ENCODE peak calls at places on chromosomes 6 and 20, in ten cellular contexts. One of them, this sample, is unnamed. For H4K20me1, the result is how much of the 10 kb centered on the place peaks cover.

GRCh38 chr20:19784511-19785172 is 26.6 kb downstream of the RIN2 start:
- DNase-seq in PC-3: peak
- DNase-seq in H9: peak
- DNase-seq in GM23248: peak
- DNase-seq in hepatocyte: peak
- DNase-seq in PC-9: peak
- DNase-seq in GM12878: peak
- DNase-seq in fibroblast of lung: peak
- DNase-seq in OCI-LY7: peak
- DNase-seq in GM23338: peak
- DNase-seq in this sample: peak

GRCh38 chr6:134980846-134981245 is 30.9 kb upstream of the ALDH8A1 start:
- DNase-seq in PC-3: no peak
- DNase-seq in H9: no peak
- DNase-seq in GM23248: no peak
- DNase-seq in hepatocyte: no peak
- DNase-seq in PC-9: no peak
- DNase-seq in GM12878: no peak
- DNase-seq in fibroblast of lung: no peak
- DNase-seq in OCI-LY7: no peak
- DNase-seq in GM23338: no peak
- DNase-seq in this sample: no peak

GRCh38 chr20:51432875-51433274 is 109.6 kb downstream of the NFATC2 start:
- DNase-seq in PC-3: peak
- DNase-seq in H9: no peak
- DNase-seq in GM23248: no peak
- DNase-seq in hepatocyte: no peak
- DNase-seq in PC-9: no peak
- DNase-seq in GM12878: no peak
- DNase-seq in fibroblast of lung: no peak
- DNase-seq in OCI-LY7: no peak
- DNase-seq in GM23338: no peak
- DNase-seq in this sample: no peak

GRCh38 chr6:36963451-36964290 is 9.1 kb downstream of the PI16 start:
- DNase-seq in PC-3: no peak
- DNase-seq in H9: peak
- DNase-seq in GM23248: no peak
- DNase-seq in hepatocyte: no peak
- DNase-seq in PC-9: no peak
- DNase-seq in GM12878: no peak
- DNase-seq in fibroblast of lung: no peak
- DNase-seq in OCI-LY7: peak
- DNase-seq in GM23338: peak
- DNase-seq in this sample: peak

GRCh38 chr6:42434237-42434636 is 17.5 kb downstream of the TRERF1 start:
- DNase-seq in PC-3: no peak
- DNase-seq in H9: no peak
- DNase-seq in GM23248: peak
- DNase-seq in hepatocyte: no peak
- DNase-seq in PC-9: no peak
- DNase-seq in GM12878: no peak
- DNase-seq in fibroblast of lung: no peak
- DNase-seq in OCI-LY7: no peak
- DNase-seq in GM23338: no peak
- DNase-seq in this sample: no peak

GRCh38 chr6:130517444-130517931 is 151.7 kb downstream of the TMEM200A start:
- DNase-seq in PC-3: peak
- DNase-seq in H9: no peak
- DNase-seq in GM23248: peak
- DNase-seq in hepatocyte: no peak
- DNase-seq in PC-9: peak
- DNase-seq in GM12878: peak
- DNase-seq in fibroblast of lung: no peak
- DNase-seq in OCI-LY7: peak
- DNase-seq in GM23338: no peak
- DNase-seq in this sample: peak

GRCh38 chr6:144266091-144266649 is 19.0 kb upstream of the UTRN start:
- DNase-seq in PC-3: peak
- DNase-seq in H9: peak
- DNase-seq in GM23248: peak
- DNase-seq in hepatocyte: peak
- DNase-seq in PC-9: peak
- DNase-seq in GM12878: no peak
- DNase-seq in fibroblast of lung: peak
- DNase-seq in OCI-LY7: no peak
- DNase-seq in GM23338: peak
- DNase-seq in this sample: peak

GRCh38 chr6:160102399-160102798 is 19.2 kb upstream of the SLC22A1 start:
- DNase-seq in PC-3: no peak
- DNase-seq in H9: no peak
- DNase-seq in GM23248: no peak
- DNase-seq in hepatocyte: no peak
- DNase-seq in PC-9: no peak
- DNase-seq in GM12878: no peak
- DNase-seq in fibroblast of lung: no peak
- DNase-seq in OCI-LY7: no peak
- DNase-seq in GM23338: no peak
- DNase-seq in this sample: no peak

GRCh38 chr6:87922191-87922946 is 125.3 kb upstream of the SPACA1 start:
- DNase-seq in PC-3: no peak
- DNase-seq in H9: no peak
- DNase-seq in GM23248: no peak
- DNase-seq in hepatocyte: no peak
- DNase-seq in PC-9: no peak
- DNase-seq in GM12878: no peak
- DNase-seq in fibroblast of lung: no peak
- DNase-seq in OCI-LY7: peak
- DNase-seq in GM23338: no peak
- DNase-seq in this sample: no peak

GRCh38 chr6:121504227-121504626 is 68.8 kb downstream of the GJA1 start:
- DNase-seq in PC-3: peak
- DNase-seq in H9: no peak
- DNase-seq in GM23248: peak
- DNase-seq in hepatocyte: peak
- DNase-seq in PC-9: peak
- DNase-seq in GM12878: no peak
- DNase-seq in fibroblast of lung: peak
- DNase-seq in OCI-LY7: no peak
- DNase-seq in GM23338: no peak
- DNase-seq in this sample: peak

GRCh38 chr6:166627875-166628849 is 1.1 kb upstream of the RPS6KA2 start:
- DNase-seq in PC-3: peak
- DNase-seq in H9: peak
- DNase-seq in GM23248: peak
- DNase-seq in hepatocyte: peak
- DNase-seq in PC-9: no peak
- DNase-seq in GM12878: no peak
- DNase-seq in fibroblast of lung: peak
- DNase-seq in OCI-LY7: peak
- DNase-seq in GM23338: peak
- DNase-seq in this sample: no peak

GRCh38 chr6:99745651-99746050 is 139.0 kb downstream of the PRDM13 start:
- DNase-seq in PC-3: peak
- DNase-seq in H9: no peak
- DNase-seq in GM23248: peak
- DNase-seq in hepatocyte: no peak
- DNase-seq in PC-9: no peak
- DNase-seq in GM12878: no peak
- DNase-seq in fibroblast of lung: no peak
- DNase-seq in OCI-LY7: no peak
- DNase-seq in GM23338: no peak
- DNase-seq in this sample: no peak

GRCh38 chr6:43089467-43089866 is 13.4 kb downstream of the PTK7 start:
- DNase-seq in PC-3: no peak
- DNase-seq in H9: no peak
- DNase-seq in GM23248: no peak
- DNase-seq in hepatocyte: no peak
- DNase-seq in PC-9: no peak
- DNase-seq in GM12878: no peak
- DNase-seq in fibroblast of lung: no peak
- DNase-seq in OCI-LY7: no peak
- DNase-seq in GM23338: peak
- DNase-seq in this sample: no peak

DNA sequence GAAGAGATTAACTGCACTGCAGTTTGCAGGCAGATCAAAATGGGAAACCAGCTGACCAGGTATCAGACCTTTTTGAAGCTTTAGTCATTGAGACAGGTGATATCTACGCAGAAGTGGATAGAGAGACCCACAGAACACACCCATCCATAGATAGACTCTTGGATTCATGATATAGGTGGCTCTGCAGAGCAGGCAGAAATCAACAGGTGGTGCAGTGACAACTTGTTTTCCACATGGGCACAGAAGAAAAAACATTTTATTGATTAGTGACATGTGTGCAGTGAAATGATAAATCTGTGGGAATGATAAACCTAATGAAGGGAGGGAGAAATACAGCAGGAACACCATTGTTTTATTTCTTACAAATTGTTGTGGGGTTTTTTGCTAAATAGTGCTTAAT is 45.2 kb downstream of the NUDT3 start:
- DNase-seq in PC-3: no peak
- DNase-seq in H9: no peak
- DNase-seq in GM23248: no peak
- DNase-seq in hepatocyte: no peak
- DNase-seq in PC-9: no peak
- DNase-seq in GM12878: no peak
- DNase-seq in fibroblast of lung: no peak
- DNase-seq in OCI-LY7: no peak
- DNase-seq in GM23338: no peak
- DNase-seq in this sample: no peak
- H4K20me1 ChIP-seq in PC-3: under half
- H4K20me1 ChIP-seq in H9: under half
- H4K20me1 ChIP-seq in GM23248: under half
- H4K20me1 ChIP-seq in hepatocyte: under half
- H4K20me1 ChIP-seq in PC-9: under half
- H4K20me1 ChIP-seq in GM12878: under half
- H4K20me1 ChIP-seq in fibroblast of lung: under half
- H4K20me1 ChIP-seq in OCI-LY7: under half
- H4K20me1 ChIP-seq in GM23338: under half
- H4K20me1 ChIP-seq in this sample: under half

GRCh38 chr6:108915258-108915657 is 67.0 kb downstream of the ARMC2 start:
- DNase-seq in PC-3: no peak
- DNase-seq in H9: no peak
- DNase-seq in GM23248: no peak
- DNase-seq in hepatocyte: no peak
- DNase-seq in PC-9: no peak
- DNase-seq in GM12878: no peak
- DNase-seq in fibroblast of lung: no peak
- DNase-seq in OCI-LY7: no peak
- DNase-seq in GM23338: no peak
- DNase-seq in this sample: no peak
- H2AFZ ChIP-seq in PC-3: no peak
- H2AFZ ChIP-seq in H9: no peak
- H2AFZ ChIP-seq in GM23248: no peak
- H2AFZ ChIP-seq in hepatocyte: no peak
- H2AFZ ChIP-seq in PC-9: no peak
- H2AFZ ChIP-seq in GM12878: no peak
- H2AFZ ChIP-seq in fibroblast of lung: no peak
- H2AFZ ChIP-seq in OCI-LY7: no peak
- H2AFZ ChIP-seq in GM23338: no peak
- H2AFZ ChIP-seq in this sample: no peak

DNA sequence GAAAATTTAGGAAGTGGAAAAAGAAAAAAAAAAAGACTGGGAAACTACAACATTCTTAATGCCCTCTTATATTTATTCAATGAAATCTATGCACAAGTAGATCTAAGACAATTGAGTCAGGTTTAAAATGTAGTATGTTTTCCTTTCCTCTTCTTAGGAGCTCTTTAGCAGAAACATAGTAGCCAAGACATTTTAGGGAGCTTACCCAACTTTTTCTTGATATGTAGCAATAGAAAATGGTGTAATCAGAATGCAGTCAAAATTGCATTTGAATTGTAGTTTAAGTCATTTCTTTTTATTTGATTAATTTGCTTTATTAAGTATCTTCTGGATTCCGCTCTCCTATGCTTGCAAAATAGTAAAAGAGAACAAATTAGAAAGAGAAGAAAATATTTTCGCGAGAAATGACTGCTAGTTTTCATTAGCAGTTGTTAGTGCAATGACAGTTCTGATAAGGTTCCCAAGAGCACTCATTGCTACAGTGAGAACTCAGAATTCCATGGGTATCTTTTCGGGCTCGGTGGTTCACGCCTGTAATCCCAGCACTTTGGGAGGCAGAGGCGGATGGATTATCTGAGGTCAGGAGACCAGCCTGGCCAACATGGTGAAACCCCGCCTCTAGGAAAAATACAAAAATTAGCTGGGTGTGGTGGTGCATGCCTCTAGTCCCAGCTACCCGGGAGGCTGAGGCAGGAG is 52.2 kb downstream of the JARID2 start:
- DNase-seq in PC-3: no peak
- DNase-seq in H9: no peak
- DNase-seq in GM23248: peak
- DNase-seq in hepatocyte: no peak
- DNase-seq in PC-9: no peak
- DNase-seq in GM12878: no peak
- DNase-seq in fibroblast of lung: peak
- DNase-seq in OCI-LY7: no peak
- DNase-seq in GM23338: no peak
- DNase-seq in this sample: no peak
- H4K20me1 ChIP-seq in PC-3: under half
- H4K20me1 ChIP-seq in H9: under half
- H4K20me1 ChIP-seq in GM23248: under half
- H4K20me1 ChIP-seq in hepatocyte: under half
- H4K20me1 ChIP-seq in PC-9: under half
- H4K20me1 ChIP-seq in GM12878: under half
- H4K20me1 ChIP-seq in fibroblast of lung: under half
- H4K20me1 ChIP-seq in OCI-LY7: under half
- H4K20me1 ChIP-seq in GM23338: half or more
- H4K20me1 ChIP-seq in this sample: under half

GRCh38 chr6:30685157-30685976 is 1.1 kb downstream of the PPP1R18 start:
- DNase-seq in PC-3: no peak
- DNase-seq in H9: no peak
- DNase-seq in GM23248: peak
- DNase-seq in hepatocyte: no peak
- DNase-seq in PC-9: no peak
- DNase-seq in GM12878: no peak
- DNase-seq in fibroblast of lung: peak
- DNase-seq in OCI-LY7: peak
- DNase-seq in GM23338: peak
- DNase-seq in this sample: peak
- H2AFZ ChIP-seq in PC-3: no peak
- H2AFZ ChIP-seq in H9: no peak
- H2AFZ ChIP-seq in GM23248: no peak
- H2AFZ ChIP-seq in hepatocyte: no peak
- H2AFZ ChIP-seq in PC-9: no peak
- H2AFZ ChIP-seq in GM12878: no peak
- H2AFZ ChIP-seq in fibroblast of lung: no peak
- H2AFZ ChIP-seq in OCI-LY7: no peak
- H2AFZ ChIP-seq in GM23338: no peak
- H2AFZ ChIP-seq in this sample: no peak

GRCh38 chr6:14125346-14125745 is 7.8 kb downstream of the CD83 start:
- DNase-seq in PC-3: no peak
- DNase-seq in H9: no peak
- DNase-seq in GM23248: no peak
- DNase-seq in hepatocyte: no peak
- DNase-seq in PC-9: no peak
- DNase-seq in GM12878: no peak
- DNase-seq in fibroblast of lung: no peak
- DNase-seq in OCI-LY7: no peak
- DNase-seq in GM23338: no peak
- DNase-seq in this sample: no peak
- H4K20me1 ChIP-seq in PC-3: under half
- H4K20me1 ChIP-seq in H9: under half
- H4K20me1 ChIP-seq in GM23248: under half
- H4K20me1 ChIP-seq in hepatocyte: under half
- H4K20me1 ChIP-seq in PC-9: under half
- H4K20me1 ChIP-seq in GM12878: under half
- H4K20me1 ChIP-seq in fibroblast of lung: under half
- H4K20me1 ChIP-seq in OCI-LY7: under half
- H4K20me1 ChIP-seq in GM23338: under half
- H4K20me1 ChIP-seq in this sample: under half

This sample was measured in osteoblast.